ENCODE peak calls at places on chromosomes 3 and 15, in ten cellular contexts. N is AG09319, O is CD14-positive monocyte, I is fibroblast of mammary gland, W is fibroblast of lung, E is foreskin fibroblast, X is transverse colon, Y is lung, C is cardiac muscle cell, R is LNCaP clone FGC. J is an unnamed sample.

GRCh38 chr15:50543556-50543955 is 2.9 kb downstream of the USP50 start:
- DNase-seq in Y (no peak), X (no peak), C (no peak), R (no peak), I (peak), N (no peak), E (no peak), W (peak), O (no peak), J (no peak)

GRCh38 chr15:56608140-56608778 is 125.0 kb downstream of the ZNF280D start:
- DNase-seq in X (no peak), R (no peak), E (no peak), O (no peak), C (no peak), N (no peak), Y (no peak), W (peak), I (no peak), J (no peak)

GRCh38 chr3:113243846-113244245 is 32.5 kb downstream of the BOC start:
- DNase-seq in X (no peak), Y (no peak), W (no peak), I (peak), C (no peak), E (no peak), O (no peak), R (no peak), N (no peak), J (no peak)

GRCh38 chr15:66413555-66413954 is 26.8 kb downstream of the MAP2K1 start:
- DNase-seq in W (no peak), X (no peak), I (no peak), C (no peak), R (no peak), E (no peak), N (no peak), O (no peak), Y (no peak), J (no peak)

GRCh38 chr15:98889930-98890695 is 117.5 kb downstream of the PGPEP1L start:
- DNase-seq in X (no peak), C (no peak), E (peak), I (peak), Y (no peak), N (peak), R (no peak), O (no peak), W (peak), J (peak)

GRCh38 chr3:186932281-186933181 is 2.2 kb downstream of the ST6GAL1 start:
- DNase-seq in Y (no peak), R (no peak), W (no peak), N (no peak), E (no peak), X (no peak), C (no peak), O (no peak), I (no peak), J (peak)

GRCh38 chr3:153290278-153291015 is 128.4 kb downstream of the RAP2B start:
- DNase-seq in W (no peak), E (peak), I (peak), N (no peak), X (no peak), R (no peak), O (no peak), Y (no peak), C (no peak), J (peak)

GRCh38 chr3:63791974-63792373 is 27.1 kb upstream of the C3orf49 start:
- DNase-seq in N (peak), C (no peak), W (peak), I (peak), O (no peak), R (peak), Y (no peak), X (no peak), E (peak), J (peak)

GRCh38 chr15:93497256-93497655 is 408.2 kb upstream of the RGMA start:
- DNase-seq in E (no peak), C (no peak), N (no peak), O (no peak), W (peak), X (no peak), I (no peak), Y (no peak), R (no peak), J (no peak)

GRCh38 chr3:131048030-131048429 is 21.4 kb downstream of the NEK11 start:
- DNase-seq in N (no peak), X (no peak), O (no peak), I (no peak), W (no peak), R (no peak), C (no peak), E (no peak), Y (no peak), J (no peak)

GRCh38 chr3:131047582-131047981 is 20.9 kb downstream of the NEK11 start:
- DNase-seq in Y (no peak), X (no peak), N (no peak), E (no peak), I (no peak), O (no peak), R (no peak), C (no peak), W (no peak), J (no peak)

GRCh38 chr3:131053021-131053420 is 26.3 kb downstream of the NEK11 start:
- DNase-seq in X (no peak), O (no peak), R (peak), Y (no peak), I (peak), N (no peak), E (peak), W (no peak), C (no peak), J (no peak)
- TF ChIP-seq CTCF in X (no peak), O (no peak), R (peak), Y (no peak), I (peak), N (peak), E (peak), W (peak), C (peak), J (peak)

GRCh38 chr3:179872842-179873241 is 163.9 kb downstream of the PEX5L start:
- DNase-seq in C (no peak), O (no peak), Y (no peak), R (no peak), W (no peak), E (no peak), N (no peak), I (no peak), X (no peak), J (no peak)
- TF ChIP-seq CTCF in C (no peak), O (no peak), Y (no peak), R (no peak), W (no peak), E (no peak), N (no peak), I (no peak), X (no peak), J (no peak)

DNA sequence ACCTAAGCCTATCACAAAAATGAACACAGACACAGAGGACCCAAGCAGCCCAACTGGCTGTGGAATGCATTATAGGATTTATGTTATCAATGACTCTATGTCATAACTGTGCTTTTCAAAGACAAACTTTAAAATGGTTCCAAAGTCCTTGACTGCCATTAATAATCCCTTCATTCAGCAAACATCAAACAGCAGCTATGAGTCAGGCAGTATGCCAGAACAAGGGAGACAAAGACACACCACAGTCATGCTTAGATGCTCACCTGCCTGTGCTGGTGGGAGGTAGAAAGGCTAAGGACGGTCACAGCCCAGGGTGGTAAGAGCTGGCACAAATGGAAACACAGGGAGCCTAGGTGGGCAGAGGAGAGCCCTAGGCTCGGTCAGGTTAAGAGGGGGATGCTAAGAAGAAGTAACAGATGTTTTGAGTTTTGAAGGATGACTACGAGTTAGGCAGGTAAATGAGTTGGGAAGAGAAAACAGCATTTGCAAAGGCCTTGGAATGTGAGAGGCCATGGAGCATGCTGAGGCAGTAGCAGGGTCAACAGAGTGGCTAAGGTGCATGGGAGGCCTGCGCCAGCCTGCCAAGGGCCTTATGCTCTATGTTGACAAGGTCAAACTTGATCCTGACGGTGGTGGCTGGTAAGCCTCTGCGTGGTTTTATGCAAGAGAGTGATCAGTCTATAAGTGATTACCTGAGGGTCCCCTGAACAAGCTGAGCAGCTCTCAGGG is 23.0 kb downstream of the NMNAT3 start:
- DNase-seq in C (no peak), W (no peak), I (no peak), N (no peak), E (no peak), Y (no peak), R (no peak), X (no peak), O (no peak), J (peak)
- TF ChIP-seq CTCF in C (no peak), W (no peak), I (no peak), N (no peak), E (no peak), Y (no peak), R (no peak), X (no peak), O (no peak), J (no peak)

GRCh38 chr3:165744025-165744424 is 93.2 kb downstream of the BCHE start:
- DNase-seq in C (no peak), W (no peak), O (no peak), Y (no peak), E (no peak), N (no peak), X (no peak), I (no peak), R (no peak), J (no peak)
- TF ChIP-seq CTCF in C (no peak), W (no peak), O (no peak), Y (no peak), E (no peak), N (no peak), X (no peak), I (no peak), R (no peak), J (no peak)

J was measured in MCF 10A.